ENCODE peak calls at places on chromosomes 16 and 17, in nine cellular contexts. K is sigmoid colon, P is stomach, S is endothelial cell of umbilical vein, F is K562, G is breast epithelium, H is spleen, N is GM12878, L is transverse colon. I is an unnamed sample.

GRCh38 chr17:46765491-46765890 is 53.0 kb downstream of the WNT3 start:
- DNase-seq in K (no peak), P (peak), S (no peak), F (no peak), G (no peak), H (no peak), N (no peak), L (no peak), I (no peak)

GRCh38 chr17:12053552-12053951 is 32.9 kb downstream of the MAP2K4 start:
- DNase-seq in K (no peak), P (no peak), S (no peak), F (peak), G (no peak), H (no peak), N (no peak), L (no peak), I (no peak)

GRCh38 chr16:73082608-73083007 is 34.7 kb upstream of the ZFHX3 start:
- DNase-seq in K (peak), P (no peak), S (no peak), F (no peak), G (no peak), H (no peak), N (no peak), L (no peak), I (no peak)

GRCh38 chr17:49692751-49693150 is 14.9 kb upstream of the SPOP start:
- DNase-seq in K (no peak), P (no peak), S (no peak), F (no peak), G (no peak), H (no peak), N (no peak), L (no peak), I (no peak)

GRCh38 chr16:85004587-85005205 is 6.6 kb downstream of the ZDHHC7 start:
- DNase-seq in K (no peak), P (peak), S (peak), F (peak), G (no peak), H (no peak), N (no peak), L (no peak), I (no peak)

GRCh38 chr17:65283704-65284103 is 146.5 kb downstream of the RGS9 start:
- DNase-seq in K (no peak), P (no peak), S (peak), F (no peak), G (no peak), H (no peak), N (no peak), L (peak), I (no peak)

GRCh38 chr17:51848451-51848850 is 310.1 kb downstream of the CA10 start:
- DNase-seq in K (no peak), P (no peak), S (no peak), F (no peak), G (no peak), H (no peak), N (no peak), L (no peak), I (no peak)

GRCh38 chr16:57538235-57538711 is 1.9 kb upstream of the CCDC102A start:
- DNase-seq in K (no peak), P (peak), S (no peak), F (no peak), G (peak), H (peak), N (no peak), L (no peak), I (no peak)

GRCh38 chr17:71869833-71870545 is 250.8 kb upstream of the SOX9 start:
- DNase-seq in K (no peak), P (no peak), S (no peak), F (no peak), G (no peak), H (no peak), N (no peak), L (no peak), I (no peak)

GRCh38 chr17:27559996-27560481 is 70.9 kb upstream of the LGALS9 start:
- DNase-seq in K (peak), P (peak), S (peak), F (no peak), G (no peak), H (peak), N (no peak), L (peak), I (no peak)

GRCh38 chr16:85555549-85556455 is 57.3 kb upstream of the GSE1 start:
- DNase-seq in K (no peak), P (peak), S (no peak), F (peak), G (no peak), H (no peak), N (no peak), L (peak), I (no peak)

GRCh38 chr16:76182092-76182635 is 95.0 kb upstream of the CNTNAP4 start:
- DNase-seq in K (no peak), P (no peak), S (no peak), F (no peak), G (no peak), H (no peak), N (no peak), L (no peak), I (no peak)

GRCh38 chr17:4513113-4514032 is 14.7 kb downstream of the SPNS2 start:
- DNase-seq in K (peak), P (no peak), S (no peak), F (no peak), G (no peak), H (no peak), N (no peak), L (no peak), I (no peak)

GRCh38 chr17:12745481-12745880 is 43.8 kb upstream of the ARHGAP44 start:
- DNase-seq in K (no peak), P (no peak), S (no peak), F (no peak), G (no peak), H (no peak), N (no peak), L (no peak), I (no peak)

GRCh38 chr16:75576384-75576811 is 10.2 kb downstream of the GABARAPL2 start:
- DNase-seq in K (no peak), P (no peak), S (no peak), F (no peak), G (no peak), H (no peak), N (no peak), L (no peak), I (no peak)

GRCh38 chr16:64269756-64270155 is 852.1 kb downstream of the CDH11 start:
- DNase-seq in K (no peak), P (no peak), S (no peak), F (no peak), G (no peak), H (no peak), N (no peak), L (no peak), I (no peak)

GRCh38 chr17:37096071-37096470 is 147.3 kb downstream of the AATF start:
- DNase-seq in K (no peak), P (no peak), S (no peak), F (no peak), G (no peak), H (no peak), N (no peak), L (no peak), I (no peak)

GRCh38 chr17:1493291-1493980 is 950 bp upstream of the MYO1C start:
- DNase-seq in K (peak), P (peak), S (peak), F (no peak), G (no peak), H (no peak), N (no peak), L (peak), I (no peak)

GRCh38 chr16:70391881-70392481 is 45.3 kb downstream of the DDX19A start:
- DNase-seq in K (peak), P (no peak), S (no peak), F (no peak), G (no peak), H (no peak), N (no peak), L (no peak), I (no peak)

GRCh38 chr17:43721537-43722268 is 36.9 kb downstream of the SOST start:
- DNase-seq in K (no peak), P (no peak), S (no peak), F (no peak), G (no peak), H (no peak), N (no peak), L (no peak), I (no peak)

GRCh38 chr17:39668141-39668924 is at the start of gene PNMT:
- DNase-seq in K (no peak), P (peak), S (peak), F (peak), G (no peak), H (peak), N (no peak), L (peak), I (peak)
- TF ChIP-seq POLR2A in K (no peak), P (no peak), S (no peak), F (peak), G (no peak), H (no peak), N (no peak), L (no peak), I (no peak)

GRCh38 chr17:39648876-39649430 is 12.0 kb downstream of the STARD3 start:
- DNase-seq in K (no peak), P (no peak), S (no peak), F (no peak), G (no peak), H (no peak), N (no peak), L (no peak), I (no peak)
- TF ChIP-seq POLR2AphosphoS5 in K (no peak), P (no peak), S (no peak), F (no peak), G (no peak), H (no peak), N (no peak), L (no peak), I (no peak)

DNA sequence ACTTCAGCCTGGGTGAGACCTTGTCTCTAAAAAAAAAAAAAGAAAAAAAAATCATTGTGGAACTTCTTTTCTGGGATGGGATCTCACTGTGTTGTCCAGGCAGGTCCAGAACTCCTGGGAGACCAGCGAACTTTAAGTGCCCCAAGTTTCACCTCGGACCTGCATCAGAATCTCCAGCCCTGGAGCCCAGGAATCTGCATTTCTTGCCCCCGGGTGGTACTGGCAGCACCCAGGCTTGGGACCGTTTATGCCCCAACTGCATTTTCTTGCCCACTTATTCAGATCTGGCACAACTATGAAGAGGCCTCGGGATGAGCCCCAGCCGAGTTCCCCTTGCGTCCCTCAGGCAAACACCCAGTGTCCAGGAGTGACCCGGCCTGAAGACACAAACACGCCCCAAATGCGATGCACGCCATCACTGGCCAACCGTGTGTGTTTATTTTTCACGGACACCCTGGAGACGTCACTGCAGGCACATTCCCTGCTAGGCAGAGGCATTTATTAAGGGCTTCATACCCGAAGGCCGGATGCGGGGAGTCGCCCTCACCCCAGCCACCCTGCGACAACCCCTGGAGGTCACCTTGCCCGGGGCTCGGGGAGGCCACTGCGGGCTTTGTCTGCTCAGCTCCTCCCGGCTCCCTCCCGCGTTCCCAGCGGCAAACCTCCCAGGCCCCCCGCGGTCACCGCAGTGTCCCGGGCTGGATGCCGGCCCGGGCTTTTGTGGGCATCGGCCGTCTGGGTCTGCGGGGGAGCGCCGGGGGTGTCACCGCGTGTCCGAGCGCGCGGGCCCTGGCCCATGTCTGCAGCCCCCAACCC is 684 bp upstream of the SPIRE2 start:
- DNase-seq in K (no peak), P (peak), S (peak), F (no peak), G (peak), H (no peak), N (no peak), L (peak), I (no peak)
- TF ChIP-seq POLR2A in K (no peak), P (no peak), S (no peak), F (no peak), G (no peak), H (no peak), N (no peak), L (peak), I (no peak)

GRCh38 chr17:9844153-9844552 is 18.4 kb downstream of the GLP2R start:
- DNase-seq in K (no peak), P (no peak), S (no peak), F (no peak), G (no peak), H (no peak), N (no peak), L (no peak), I (no peak)

GRCh38 chr17:9843152-9844010 is 17.7 kb downstream of the GLP2R start:
- DNase-seq in K (no peak), P (no peak), S (no peak), F (no peak), G (no peak), H (no peak), N (no peak), L (no peak), I (no peak)

GRCh38 chr17:9845306-9845705 is 19.6 kb downstream of the GLP2R start:
- DNase-seq in K (no peak), P (no peak), S (no peak), F (no peak), G (no peak), H (no peak), N (no peak), L (no peak), I (no peak)

GRCh38 chr17:9839433-9839832 is 13.7 kb downstream of the GLP2R start:
- DNase-seq in K (no peak), P (no peak), S (no peak), F (no peak), G (no peak), H (no peak), N (no peak), L (no peak), I (no peak)

GRCh38 chr17:9842057-9842758 is 16.5 kb downstream of the GLP2R start:
- DNase-seq in K (peak), P (peak), S (no peak), F (no peak), G (no peak), H (no peak), N (no peak), L (peak), I (no peak)
- TF ChIP-seq POLR2AphosphoS5 in K (peak), P (peak), S (no peak), F (no peak), G (no peak), H (no peak), N (no peak), L (peak), I (no peak)

GRCh38 chr17:73290399-73291259 is 21.2 kb downstream of the CDC42EP4 start:
- DNase-seq in K (no peak), P (no peak), S (no peak), F (no peak), G (no peak), H (no peak), N (no peak), L (no peak), I (no peak)

GRCh38 chr17:73289549-73290254 is 22.1 kb downstream of the CDC42EP4 start:
- DNase-seq in K (no peak), P (no peak), S (no peak), F (no peak), G (no peak), H (no peak), N (no peak), L (no peak), I (no peak)

GRCh38 chr17:73286863-73287296 is 24.9 kb downstream of the CDC42EP4 start:
- DNase-seq in K (no peak), P (no peak), S (no peak), F (peak), G (no peak), H (no peak), N (no peak), L (no peak), I (no peak)

GRCh38 chr17:73285916-73286862 is 24.5 kb upstream of the CPSF4L start:
- DNase-seq in K (no peak), P (no peak), S (no peak), F (no peak), G (no peak), H (no peak), N (no peak), L (no peak), I (no peak)

DNA sequence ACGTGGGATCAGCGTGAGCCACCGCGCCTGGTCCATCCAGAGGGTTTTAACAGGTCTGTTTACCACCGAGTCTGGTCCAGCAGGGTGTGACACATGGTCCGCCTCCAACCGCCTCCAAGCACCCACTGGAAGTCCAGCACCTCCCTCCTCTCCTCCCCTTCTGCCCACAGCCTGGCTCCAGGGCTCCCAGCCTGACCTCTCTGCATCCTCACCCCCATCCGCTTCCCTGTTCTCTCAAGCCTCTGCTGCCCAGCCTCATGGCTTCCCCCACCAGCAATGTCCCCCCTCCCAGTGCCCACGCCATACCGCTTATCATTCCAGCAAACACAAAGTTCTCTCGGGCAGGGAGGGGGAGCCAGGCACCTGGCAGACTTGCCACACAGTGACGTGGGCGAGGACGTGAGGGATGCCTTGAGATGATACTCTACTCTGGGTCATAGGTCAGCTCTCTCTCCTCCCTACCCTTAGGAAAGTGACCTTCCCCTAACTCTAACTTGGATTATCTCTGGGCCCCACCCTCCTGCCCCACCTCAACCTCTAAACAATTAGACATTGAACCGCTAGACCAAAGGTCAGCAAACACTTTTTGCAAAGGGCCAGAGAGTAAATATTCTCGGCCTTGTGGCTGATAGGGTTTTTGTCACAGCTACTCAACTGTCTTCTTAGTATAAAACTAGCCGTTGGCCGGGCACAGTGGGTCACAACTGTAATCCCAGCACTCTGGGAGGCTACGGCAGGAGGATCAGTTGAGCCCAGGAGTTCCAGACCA is 23.1 kb downstream of the CDC42EP4 start:
- DNase-seq in K (peak), P (peak), S (no peak), F (peak), G (peak), H (no peak), N (no peak), L (peak), I (no peak)
- TF ChIP-seq POLR2A in K (no peak), P (no peak), S (no peak), F (no peak), G (no peak), H (no peak), N (no peak), L (no peak), I (no peak)

DNA sequence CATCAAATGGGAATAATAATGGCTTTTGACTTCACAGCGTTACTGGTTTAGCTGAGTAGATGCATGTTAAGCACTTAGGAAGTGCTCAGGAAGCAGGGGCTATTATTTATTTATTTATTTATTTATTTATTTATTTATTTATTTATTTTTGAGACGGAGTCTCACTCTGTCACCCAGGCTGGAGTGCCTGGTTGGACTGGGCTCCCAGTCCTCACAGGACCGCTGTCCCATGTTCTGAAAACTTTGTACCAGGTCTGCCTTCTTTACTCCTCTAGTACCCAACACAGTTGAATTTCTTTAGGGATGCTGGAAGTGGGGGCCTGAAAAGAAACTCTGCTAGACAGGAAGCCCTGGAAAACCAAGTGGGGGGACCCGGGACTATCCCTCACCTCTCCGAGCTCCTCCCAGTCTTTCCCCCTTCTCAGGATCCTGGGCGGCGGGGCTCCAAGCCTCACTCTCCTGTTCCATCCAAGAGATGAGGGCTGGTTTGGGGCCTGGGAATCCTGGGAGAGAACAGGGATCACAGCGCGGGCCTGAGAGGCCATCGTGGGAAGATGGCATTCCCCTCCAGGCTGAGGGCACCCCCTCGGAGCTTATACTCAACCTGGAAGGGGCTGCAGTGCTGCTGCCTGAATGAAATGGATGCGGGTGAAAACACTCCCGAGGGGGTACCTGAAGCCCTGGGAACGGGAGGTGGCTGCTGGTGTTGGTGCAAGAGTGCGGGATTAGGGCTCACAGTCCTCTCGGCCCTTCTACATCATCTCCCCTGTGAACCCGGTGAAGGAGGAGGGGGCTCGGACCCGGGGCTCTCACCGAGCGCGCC is 682 bp downstream of the ZNF688 start:
- DNase-seq in K (peak), P (peak), S (peak), F (peak), G (no peak), H (peak), N (no peak), L (no peak), I (no peak)
- TF ChIP-seq POLR2AphosphoS5 in K (peak), P (no peak), S (no peak), F (no peak), G (no peak), H (no peak), N (no peak), L (peak), I (no peak)

GRCh38 chr17:45093444-45094110 is 32.5 kb downstream of the NMT1 start:
- DNase-seq in K (peak), P (no peak), S (no peak), F (no peak), G (no peak), H (no peak), N (no peak), L (no peak), I (no peak)

GRCh38 chr17:45090711-45091110 is 29.6 kb downstream of the NMT1 start:
- DNase-seq in K (no peak), P (no peak), S (no peak), F (no peak), G (no peak), H (peak), N (no peak), L (no peak), I (no peak)

GRCh38 chr17:45091778-45092425 is 30.8 kb downstream of the NMT1 start:
- DNase-seq in K (no peak), P (no peak), S (peak), F (no peak), G (no peak), H (peak), N (no peak), L (no peak), I (no peak)

GRCh38 chr17:45096141-45096540 is 35.0 kb downstream of the NMT1 start:
- DNase-seq in K (no peak), P (no peak), S (peak), F (no peak), G (no peak), H (no peak), N (no peak), L (no peak), I (no peak)

DNA sequence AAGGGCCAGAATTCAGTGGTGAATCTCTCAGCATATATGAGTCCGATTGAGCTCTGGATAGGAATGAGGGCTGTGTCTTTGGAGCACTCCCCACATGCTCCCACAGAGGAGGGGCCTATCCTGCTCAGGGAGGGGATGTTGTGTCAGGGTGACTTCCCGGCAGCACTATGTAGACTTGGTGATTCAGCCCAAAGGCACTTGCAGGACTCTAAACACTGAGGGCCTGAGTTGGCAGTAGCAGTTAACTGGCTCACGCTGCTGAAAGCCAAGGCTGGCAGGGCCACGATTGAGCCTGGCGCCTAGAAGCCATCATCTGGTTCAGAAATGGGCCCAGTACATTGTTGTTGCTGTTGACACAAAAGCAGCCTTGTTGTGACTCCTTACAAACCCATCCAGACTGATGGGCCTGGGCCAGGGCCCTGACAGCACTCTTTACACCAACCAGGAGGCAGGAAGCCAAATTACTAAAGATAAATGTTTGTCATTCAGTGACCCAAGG is 31.9 kb downstream of the NMT1 start:
- DNase-seq in K (peak), P (peak), S (peak), F (no peak), G (peak), H (no peak), N (no peak), L (peak), I (no peak)
- TF ChIP-seq POLR2A in K (no peak), P (no peak), S (no peak), F (no peak), G (no peak), H (no peak), N (no peak), L (no peak), I (no peak)

GRCh38 chr16:79644977-79645667 is 44.6 kb upstream of the MAF start:
- DNase-seq in K (no peak), P (no peak), S (no peak), F (no peak), G (no peak), H (no peak), N (no peak), L (no peak), I (no peak)
- TF ChIP-seq POLR2AphosphoS5 in K (no peak), P (no peak), S (no peak), F (no peak), G (no peak), H (no peak), N (no peak), L (no peak), I (no peak)

I was measured in GM12891.